ENCODE peak calls at places on chromosomes 5 and 9, in eight cellular contexts. D, A, Z, M, J, E, F and L are unnamed samples. For H3K27me3, the result is how much of the 10 kb centered on the place peaks cover.

GRCh38 chr9:121743441-121744001 is 92.1 kb downstream of the DAB2IP start:
- DNase-seq in D (peak), E (peak), F (peak), J (peak), Z (peak), A (peak), M (peak), L (peak)

GRCh38 chr5:93794954-93795353 is 53.6 kb upstream of the POU5F2 start:
- DNase-seq in E (no peak), Z (no peak), M (no peak), D (no peak), J (no peak), F (no peak), A (no peak), L (no peak)

GRCh38 chr9:111900081-111900805 is 3.6 kb downstream of the UGCG start:
- DNase-seq in A (no peak), F (no peak), D (no peak), E (no peak), Z (no peak), J (no peak), M (no peak), L (no peak)

GRCh38 chr5:81187885-81188284 is 45.2 kb upstream of the CKMT2 start:
- DNase-seq in M (no peak), J (no peak), E (no peak), F (no peak), A (no peak), D (no peak), Z (peak), L (no peak)

GRCh38 chr9:118230319-118230718 is 526.1 kb downstream of the TLR4 start:
- DNase-seq in Z (no peak), M (no peak), E (no peak), J (no peak), F (no peak), A (no peak), D (no peak), L (no peak)

GRCh38 chr5:139646111-139646510 is 2.0 kb upstream of the CXXC5 start:
- DNase-seq in A (peak), F (peak), Z (peak), D (no peak), M (no peak), J (no peak), E (no peak), L (no peak)

GRCh38 chr5:178470693-178471025 is 119.5 kb downstream of the COL23A1 start:
- DNase-seq in J (no peak), Z (no peak), F (no peak), D (no peak), E (no peak), M (no peak), A (no peak), L (no peak)

GRCh38 chr9:137664676-137665075 is 45.9 kb downstream of the EHMT1 start:
- DNase-seq in E (no peak), J (no peak), F (no peak), M (no peak), Z (no peak), D (no peak), A (peak), L (no peak)

GRCh38 chr5:179209359-179210150 is 135.7 kb downstream of the ADAMTS2 start:
- DNase-seq in A (no peak), M (no peak), J (no peak), D (no peak), F (no peak), Z (no peak), E (peak), L (peak)

GRCh38 chr5:97628011-97628410 is 445.0 kb upstream of the RIOK2 start:
- DNase-seq in M (no peak), E (peak), D (no peak), F (no peak), J (no peak), A (no peak), Z (no peak), L (no peak)

GRCh38 chr9:124286292-124286931 is 28.7 kb downstream of the NEK6 start:
- DNase-seq in M (peak), F (peak), J (peak), D (no peak), E (peak), Z (no peak), A (no peak), L (peak)

GRCh38 chr9:119701651-119702050 is 332.4 kb upstream of the BRINP1 start:
- DNase-seq in J (no peak), A (no peak), F (no peak), Z (no peak), D (no peak), M (no peak), E (no peak), L (no peak)

GRCh38 chr9:119709431-119709830 is 340.2 kb upstream of the BRINP1 start:
- DNase-seq in F (no peak), E (no peak), Z (no peak), D (no peak), A (no peak), M (no peak), J (no peak), L (no peak)

GRCh38 chr9:119707228-119707627 is 338.0 kb upstream of the BRINP1 start:
- DNase-seq in Z (no peak), J (no peak), A (no peak), D (no peak), E (no peak), F (no peak), M (no peak), L (no peak)
- H3K4me3 ChIP-seq in Z (no peak), J (no peak), A (no peak), D (no peak), E (no peak), F (no peak), M (no peak), L (no peak)

GRCh38 chr5:170297589-170298462 is at the start of gene LCP2:
- DNase-seq in Z (no peak), F (no peak), A (no peak), J (peak), D (no peak), E (no peak), M (no peak), L (no peak)
- TF ChIP-seq CTCF in Z (no peak), F (no peak), A (no peak), J (no peak), D (no peak), E (no peak), M (no peak), L (no peak)

GRCh38 chr9:76716270-76716669 is 48.0 kb upstream of the PCA3 start:
- DNase-seq in Z (no peak), M (no peak), E (no peak), J (no peak), A (no peak), F (no peak), D (no peak), L (peak)

GRCh38 chr9:76717611-76718010 is 46.6 kb upstream of the PCA3 start:
- DNase-seq in J (no peak), F (no peak), E (peak), A (no peak), Z (no peak), D (no peak), M (no peak), L (no peak)

GRCh38 chr9:76709020-76709419 is 55.2 kb upstream of the PCA3 start:
- DNase-seq in Z (no peak), D (no peak), J (no peak), A (no peak), M (no peak), F (no peak), E (no peak), L (no peak)

GRCh38 chr9:76717176-76717575 is 47.1 kb upstream of the PCA3 start:
- DNase-seq in F (no peak), Z (no peak), J (no peak), D (no peak), M (no peak), E (no peak), A (no peak), L (no peak)

GRCh38 chr9:76713371-76713770 is 50.9 kb upstream of the PCA3 start:
- DNase-seq in F (no peak), M (no peak), Z (no peak), D (no peak), A (no peak), J (no peak), E (no peak), L (no peak)
- H3K27me3 ChIP-seq in F (under half), M (under half), Z (under half), D (under half), A (under half), J (under half), E (under half), L (under half)

DNA sequence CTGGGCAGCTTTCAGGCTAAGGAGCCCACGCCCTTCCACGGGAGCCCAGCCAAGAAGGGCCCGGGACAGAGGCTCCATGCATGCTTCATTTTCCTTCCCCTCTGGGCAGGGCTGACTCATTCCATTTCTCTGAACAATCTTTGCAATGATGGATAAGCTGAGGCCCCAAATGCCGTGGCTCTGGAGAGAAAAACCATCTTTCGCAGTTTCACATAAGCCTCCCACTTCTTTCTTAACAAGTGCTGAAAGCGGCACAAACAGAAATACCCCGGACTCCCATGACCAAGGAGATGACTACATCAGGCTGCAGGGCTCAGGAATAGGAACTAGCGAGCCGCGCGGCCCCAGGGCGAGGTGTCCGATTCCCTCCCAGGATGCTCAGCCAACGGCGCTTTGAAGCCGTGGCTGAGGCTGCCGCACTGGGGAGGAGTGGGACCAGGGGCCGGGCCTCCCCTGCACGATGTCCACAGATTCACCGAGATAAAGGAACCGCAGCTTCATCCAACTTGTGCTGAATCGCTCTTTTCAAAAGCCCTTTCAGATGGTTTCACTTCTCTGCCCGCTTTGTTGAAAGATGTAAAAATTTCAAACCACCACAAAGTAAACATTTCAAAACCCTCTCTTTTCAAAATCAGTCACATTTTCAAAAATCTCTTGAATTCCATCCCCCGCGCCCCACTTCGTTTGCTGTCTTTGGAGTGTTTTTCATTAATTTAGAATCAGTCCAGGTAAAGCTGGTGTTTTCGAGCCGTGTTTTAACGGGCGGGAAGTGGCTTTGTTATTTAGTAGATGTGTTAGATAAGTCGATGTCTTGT is 96.6 kb upstream of the LMX1B start:
- DNase-seq in J (peak), Z (peak), F (peak), D (peak), E (peak), A (no peak), M (peak), L (peak)
- H3K4me3 ChIP-seq in J (peak), Z (peak), F (peak), D (peak), E (peak), A (peak), M (peak), L (peak)

DNA sequence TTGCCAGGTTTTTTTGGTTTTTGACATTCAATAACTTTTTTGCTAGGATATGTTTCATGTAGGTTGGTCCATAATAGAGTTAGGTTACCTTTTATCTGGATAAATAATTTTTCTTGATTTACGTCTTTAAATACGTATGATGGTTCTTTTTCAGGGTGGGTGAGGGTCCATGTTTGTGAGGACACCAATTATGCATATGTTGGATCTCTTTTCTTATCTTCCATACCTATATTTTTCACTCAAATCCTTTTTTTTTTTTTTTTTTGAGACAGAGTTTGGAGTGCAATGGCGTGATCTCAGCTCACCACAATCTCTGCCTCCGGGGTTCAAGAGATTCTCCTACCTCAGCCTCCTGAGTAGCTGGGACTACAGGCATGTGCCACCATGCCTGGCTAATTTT is 17.3 kb upstream of the CDC42SE2 start:
- DNase-seq in Z (no peak), D (no peak), M (no peak), A (no peak), F (no peak), J (no peak), E (no peak), L (no peak)
- TF ChIP-seq CTCF in Z (no peak), D (no peak), M (no peak), A (no peak), F (no peak), J (no peak), E (no peak), L (no peak)